ENCODE peak calls at places on chromosomes 16 and 17, in nine cellular contexts. E, S, Q, Z, W, C, J, Y and D are unnamed samples.

GRCh38 chr17:83116783-83117555 is 37.6 kb downstream of the METRNL start:
- DNase-seq in E (no peak), S (no peak), Q (no peak), Z (no peak), W (no peak), C (no peak), J (no peak), Y (no peak), D (peak; percentile 15)

GRCh38 chr16:13138528-13138927 is 237.1 kb downstream of the SHISA9 start:
- DNase-seq in E (no peak), S (no peak), Q (no peak), Z (no peak), W (no peak), C (no peak), J (no peak), Y (no peak), D (no peak)

GRCh38 chr16:27829975-27830374 is 233.5 kb downstream of the GSG1L start:
- DNase-seq in E (no peak), S (no peak), Q (no peak), Z (peak; percentile 22), W (no peak), C (no peak), J (no peak), Y (no peak), D (no peak)

GRCh38 chr17:64269687-64270649 is 6.9 kb upstream of the TEX2 start:
- DNase-seq in E (no peak), S (no peak), Q (no peak), Z (no peak), W (no peak), C (no peak), J (no peak), Y (no peak), D (no peak)

GRCh38 chr17:71378741-71379140 is 742.1 kb upstream of the SOX9 start:
- DNase-seq in E (no peak), S (no peak), Q (no peak), Z (no peak), W (no peak), C (peak; percentile 74), J (no peak), Y (no peak), D (no peak)

GRCh38 chr17:75824050-75824552 is 20.1 kb downstream of the UNC13D start:
- DNase-seq in E (no peak), S (no peak), Q (no peak), Z (no peak), W (no peak), C (no peak), J (no peak), Y (no peak), D (no peak)

GRCh38 chr17:50176559-50177471 is 11.0 kb downstream of the SGCA start:
- DNase-seq in E (no peak), S (peak; percentile 41), Q (no peak), Z (no peak), W (no peak), C (no peak), J (no peak), Y (no peak), D (no peak)

GRCh38 chr17:7651097-7651958 is 602 bp downstream of the ATP1B2 start:
- DNase-seq in E (no peak), S (no peak), Q (no peak), Z (no peak), W (no peak), C (no peak), J (no peak), Y (no peak), D (no peak)

GRCh38 chr17:64060331-64060730 is 39.9 kb upstream of the ICAM2 start:
- DNase-seq in E (no peak), S (no peak), Q (no peak), Z (no peak), W (no peak), C (no peak), J (no peak), Y (no peak), D (no peak)

GRCh38 chr17:7997186-7997585 is 5.2 kb upstream of the GUCY2D start:
- DNase-seq in E (peak; percentile 27), S (peak; percentile 61), Q (no peak), Z (no peak), W (no peak), C (no peak), J (peak; percentile 73), Y (peak; percentile 66), D (no peak)

GRCh38 chr17:17661834-17662233 is 19.4 kb upstream of the RAI1 start:
- DNase-seq in E (no peak), S (no peak), Q (no peak), Z (no peak), W (no peak), C (no peak), J (no peak), Y (no peak), D (no peak)

GRCh38 chr17:43832168-43832975 is 574 bp downstream of the MPP3 start:
- DNase-seq in E (no peak), S (peak; percentile 91), Q (peak; percentile 22), Z (peak; percentile 82), W (no peak), C (no peak), J (peak; percentile 69), Y (peak; percentile 90), D (peak; percentile 69)

GRCh38 chr17:10776372-10776771 is 27.5 kb downstream of the TMEM238L start:
- DNase-seq in E (no peak), S (no peak), Q (no peak), Z (no peak), W (no peak), C (no peak), J (no peak), Y (no peak), D (no peak)

GRCh38 chr17:37465058-37465616 is 24.6 kb upstream of the DUSP14 start:
- DNase-seq in E (no peak), S (peak; percentile 60), Q (no peak), Z (no peak), W (no peak), C (no peak), J (no peak), Y (peak; percentile 57), D (no peak)

GRCh38 chr17:45813051-45813731 is 29.1 kb downstream of the CRHR1 start:
- DNase-seq in E (no peak), S (no peak), Q (no peak), Z (no peak), W (no peak), C (no peak), J (no peak), Y (no peak), D (no peak)

GRCh38 chr16:14007460-14007859 is 63.7 kb upstream of the MRTFB start:
- DNase-seq in E (no peak), S (peak; percentile 83), Q (no peak), Z (no peak), W (no peak), C (no peak), J (no peak), Y (peak; percentile 76), D (no peak)

GRCh38 chr17:64741038-64741641 is 79.0 kb upstream of the SMURF2 start:
- DNase-seq in E (peak; percentile 4), S (peak; percentile 50), Q (no peak), Z (no peak), W (no peak), C (no peak), J (peak; percentile 50), Y (no peak), D (no peak)

GRCh38 chr16:17404903-17405691 is 65.7 kb downstream of the XYLT1 start:
- DNase-seq in E (no peak), S (peak; percentile 95), Q (peak; percentile 73), Z (peak; percentile 64), W (no peak), C (peak; percentile 94), J (no peak), Y (no peak), D (peak; percentile 48)

GRCh38 chr17:38584350-38584925 is 21.3 kb downstream of the SRCIN1 start:
- DNase-seq in E (peak; percentile 55), S (peak; percentile 73), Q (peak; percentile 28), Z (peak; percentile 87), W (peak; percentile 36), C (no peak), J (peak; percentile 79), Y (peak; percentile 59), D (peak; percentile 77)

GRCh38 chr17:45092932-45093430 is 31.9 kb downstream of the NMT1 start:
- DNase-seq in E (no peak), S (peak; percentile 100), Q (peak; percentile 82), Z (peak; percentile 82), W (no peak), C (peak; percentile 96), J (peak; percentile 57), Y (peak; percentile 98), D (peak; percentile 71)

DNA sequence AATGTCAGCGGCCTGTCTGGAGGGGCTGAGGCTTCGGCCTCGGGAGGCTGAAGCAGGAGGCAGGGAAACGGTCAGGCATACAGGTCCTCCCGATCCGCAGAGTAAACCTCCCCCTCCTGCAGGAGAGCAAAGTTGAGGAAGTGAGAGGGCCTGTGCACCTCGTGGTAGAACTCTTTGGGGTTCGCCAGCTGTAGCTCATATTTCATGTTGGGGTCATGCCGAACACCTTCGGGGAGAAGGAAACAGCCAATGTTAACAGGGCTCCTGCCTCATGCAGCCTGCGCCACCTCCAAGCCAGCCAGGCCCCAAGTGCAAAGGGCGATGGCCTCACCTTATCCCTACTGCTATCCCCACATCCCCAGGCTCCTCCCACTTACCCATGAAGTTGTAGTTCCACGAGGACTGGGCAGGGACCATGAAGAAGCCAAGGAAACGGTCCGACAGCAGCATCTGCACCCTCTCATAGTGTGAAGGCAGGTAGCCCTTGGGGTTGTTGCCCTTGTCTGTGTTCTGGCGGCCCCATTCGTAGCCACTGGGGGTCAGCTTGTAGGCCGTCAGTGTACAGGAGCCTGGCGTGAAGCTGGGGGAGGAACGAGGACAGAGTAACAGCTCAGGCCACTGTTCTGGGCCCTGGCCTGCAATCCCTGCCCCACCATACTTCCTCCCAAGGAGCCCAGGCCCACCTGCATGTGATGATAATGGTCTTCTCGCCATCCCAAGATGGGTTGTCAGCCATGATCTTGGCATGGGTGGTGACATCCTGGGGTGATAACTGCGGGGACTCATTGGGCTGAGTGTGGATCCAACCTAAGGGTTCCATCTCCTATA is 1.3 kb upstream of the RILP start:
- DNase-seq in E (no peak), S (no peak), Q (no peak), Z (no peak), W (no peak), C (no peak), J (no peak), Y (no peak), D (peak; percentile 47)
- H3K27ac ChIP-seq in E (no peak overlapping the region), S (no peak overlapping the region), Q (peak overlapping the region; percentile 99), Z (peak overlapping the region; percentile 96), W (no peak overlapping the region), C (peak overlapping the region; percentile 97), J (peak overlapping the region; percentile 96), Y (no peak overlapping the region), D (peak overlapping the region; percentile 99)

GRCh38 chr17:40364906-40365305 is 369 bp upstream of the GJD3 start:
- DNase-seq in E (no peak), S (no peak), Q (no peak), Z (peak; percentile 31), W (no peak), C (no peak), J (no peak), Y (no peak), D (no peak)
- H3K4me3 ChIP-seq in E (no peak overlapping the region), S (no peak overlapping the region), Q (no peak overlapping the region), Z (no peak overlapping the region), W (no peak overlapping the region), C (no peak overlapping the region), J (no peak overlapping the region), Y (no peak overlapping the region), D (peak overlapping the region; percentile 64)

GRCh38 chr16:68286153-68287074 is 22.1 kb downstream of the SLC7A6 start:
- DNase-seq in E (peak; percentile 76), S (no peak), Q (no peak), Z (no peak), W (no peak), C (no peak), J (no peak), Y (no peak), D (no peak)
- H3K27ac ChIP-seq in E (peak overlapping the region; percentile 68), S (no peak overlapping the region), Q (peak overlapping the region; percentile 71), Z (peak overlapping the region; percentile 51), W (peak overlapping the region; percentile 74), C (no peak overlapping the region), J (peak overlapping the region; percentile 63), Y (no peak overlapping the region), D (peak overlapping the region; percentile 66)

GRCh38 chr17:12097326-12097725 is 76.6 kb downstream of the MAP2K4 start:
- DNase-seq in E (no peak), S (no peak), Q (no peak), Z (no peak), W (no peak), C (no peak), J (no peak), Y (no peak), D (no peak)
- H3K4me3 ChIP-seq in E (no peak overlapping the region), S (no peak overlapping the region), Q (no peak overlapping the region), Z (no peak overlapping the region), W (no peak overlapping the region), C (no peak overlapping the region), J (no peak overlapping the region), Y (no peak overlapping the region), D (no peak overlapping the region)